ENCODE peak calls at places on chromosomes 12 and 14, in seven cellular contexts. X is NCI-H69; M is activated naive CD8-positive, alpha-beta T cell treated with anti-CD3 and anti-CD28 coated beads for 36 hours; V is endodermal cell; I is Panc1; P is HFFc6; B is naive B cell. J is an unnamed sample.

GRCh38 chr14:23548351-23549318 is 2.9 kb downstream of the ZFHX2 start:
- DNase-seq in B (no peak), V (peak; percentile 81), I (no peak), X (peak; percentile 71), P (peak; percentile 45), M (no peak), J (no peak)

GRCh38 chr12:108826115-108826806 is 31.1 kb downstream of the SSH1 start:
- DNase-seq in V (no peak), X (peak; percentile 54), B (no peak), I (no peak), P (peak; percentile 90), M (no peak), J (no peak)

GRCh38 chr14:32724864-32725550 is 213.7 kb upstream of the NPAS3 start:
- DNase-seq in X (no peak), P (peak; percentile 73), M (no peak), V (peak; percentile 51), I (no peak), B (no peak), J (no peak)

GRCh38 chr12:46794593-46795190 is 31.1 kb downstream of the SLC38A4 start:
- DNase-seq in B (no peak), M (no peak), P (no peak), I (no peak), V (no peak), X (no peak), J (no peak)

GRCh38 chr12:106062693-106063092 is 76.1 kb downstream of the NUAK1 start:
- DNase-seq in M (no peak), X (peak; percentile 42), I (no peak), B (no peak), V (no peak), P (no peak), J (no peak)

GRCh38 chr12:117023998-117024960 is 74.9 kb downstream of the TESC start:
- DNase-seq in X (no peak), B (no peak), I (no peak), P (no peak), V (peak; percentile 37), M (no peak), J (no peak)

GRCh38 chr12:74105434-74105833 is 432.2 kb upstream of the ATXN7L3B start:
- DNase-seq in B (no peak), P (no peak), X (no peak), M (no peak), V (no peak), I (no peak), J (peak; percentile 7)

GRCh38 chr12:122449317-122449716 is 26.8 kb upstream of the CLIP1 start:
- DNase-seq in M (peak; percentile 15), I (peak; percentile 64), V (no peak), X (no peak), P (peak; percentile 76), B (no peak), J (no peak)

GRCh38 chr14:69710378-69710777 is 56.6 kb upstream of the SRSF5 start:
- DNase-seq in B (no peak), V (no peak), P (no peak), X (peak; percentile 61), M (no peak), I (no peak), J (no peak)

GRCh38 chr12:8088574-8088973 is 6.5 kb downstream of the NECAP1 start:
- DNase-seq in V (no peak), X (no peak), M (peak; percentile 19), P (no peak), I (no peak), B (no peak), J (no peak)

GRCh38 chr12:104964167-104964566 is 6.1 kb upstream of the SLC41A2 start:
- DNase-seq in X (no peak), M (no peak), P (no peak), I (no peak), B (no peak), V (no peak), J (no peak)

J was measured in keratinocyte.